ENCODE peak calls at places on chromosomes 3 and 15, in four cellular contexts. C is K562, N is GM12878, Y is HepG2. E is an unnamed sample.

GRCh38 chr3:54830658-54831057 is 97.2 kb downstream of the LRTM1 start:
- DNase-seq in C (peak), N (no peak), Y (peak), E (peak)

GRCh38 chr3:172209333-172210321 is 170.2 kb downstream of the FNDC3B start:
- DNase-seq in C (no peak), N (no peak), Y (no peak), E (no peak)

GRCh38 chr3:129486057-129487035 is 42.1 kb upstream of the RHO start:
- DNase-seq in C (no peak), N (peak), Y (no peak), E (no peak)

GRCh38 chr15:88004379-88004778 is 252.2 kb downstream of the NTRK3 start:
- DNase-seq in C (no peak), N (no peak), Y (no peak), E (no peak)

GRCh38 chr3:43958005-43958770 is 267.4 kb downstream of the ABHD5 start:
- DNase-seq in C (no peak), N (no peak), Y (no peak), E (no peak)

GRCh38 chr15:73924258-73924921 is 1.9 kb upstream of the LOXL1 start:
- DNase-seq in C (no peak), N (no peak), Y (no peak), E (no peak)

GRCh38 chr3:60025071-60026055 is 975.5 kb upstream of the CFAP20DC start:
- DNase-seq in C (no peak), N (no peak), Y (no peak), E (no peak)

GRCh38 chr3:112013058-112013783 is 14.5 kb downstream of the TAGLN3 start:
- DNase-seq in C (peak), N (no peak), Y (peak), E (peak)

GRCh38 chr3:105118905-105119304 is 247.8 kb upstream of the ALCAM start:
- DNase-seq in C (no peak), N (no peak), Y (no peak), E (no peak)

GRCh38 chr3:161660706-161661105 is 164.1 kb downstream of the OTOL1 start:
- DNase-seq in C (no peak), N (no peak), Y (no peak), E (no peak)

GRCh38 chr3:188326968-188327367 is 173.0 kb downstream of the LPP start:
- DNase-seq in C (no peak), N (no peak), Y (no peak), E (no peak)

GRCh38 chr3:111277226-111277625 is 205.6 kb downstream of the NECTIN3 start:
- DNase-seq in C (no peak), N (no peak), Y (no peak), E (no peak)

GRCh38 chr3:111820651-111821050 is 38.4 kb upstream of the PHLDB2 start:
- DNase-seq in C (no peak), N (no peak), Y (no peak), E (no peak)

GRCh38 chr3:48402281-48402732 is 27.6 kb downstream of the PLXNB1 start:
- DNase-seq in C (peak), N (no peak), Y (no peak), E (no peak)

GRCh38 chr15:99651023-99651807 is 82.0 kb downstream of the LYSMD4 start:
- DNase-seq in C (no peak), N (no peak), Y (no peak), E (no peak)

GRCh38 chr3:25021816-25022215 is 406.2 kb upstream of the RARB start:
- DNase-seq in C (no peak), N (no peak), Y (peak), E (peak)

GRCh38 chr3:188309437-188310269 is 155.7 kb downstream of the LPP start:
- DNase-seq in C (no peak), N (peak), Y (no peak), E (no peak)

GRCh38 chr3:108088697-108089096 is 2.1 kb downstream of the CD47 start:
- DNase-seq in C (no peak), N (peak), Y (no peak), E (no peak)

GRCh38 chr3:188266581-188267274 is 112.8 kb downstream of the LPP start:
- DNase-seq in C (no peak), N (no peak), Y (no peak), E (no peak)

GRCh38 chr15:48984811-48985352 is 21.2 kb upstream of the SHC4 start:
- DNase-seq in C (no peak), N (no peak), Y (no peak), E (no peak)

GRCh38 chr3:10015476-10015904 is 10.7 kb upstream of the FANCD2 start:
- DNase-seq in C (no peak), N (no peak), Y (no peak), E (no peak)

GRCh38 chr3:190041333-190042041 is 79.2 kb downstream of the P3H2 start:
- DNase-seq in C (no peak), N (peak), Y (no peak), E (no peak)

GRCh38 chr15:41581110-41581509 is 22.1 kb downstream of the TYRO3 start:
- DNase-seq in C (peak), N (no peak), Y (no peak), E (no peak)

GRCh38 chr3:122858373-122858772 is 63.5 kb downstream of the SLC49A4 start:
- DNase-seq in C (no peak), N (no peak), Y (peak), E (no peak)

GRCh38 chr3:155412856-155413255 is 119.4 kb upstream of the STRIT1 start:
- DNase-seq in C (no peak), N (no peak), Y (no peak), E (no peak)

GRCh38 chr3:15205934-15206661 is at the start of gene CAPN7:
- DNase-seq in C (peak), N (peak), Y (peak), E (peak)

GRCh38 chr15:61173899-61174689 is 55.0 kb downstream of the RORA start:
- DNase-seq in C (no peak), N (no peak), Y (no peak), E (no peak)

GRCh38 chr3:129413687-129414506 is 14.5 kb downstream of the EFCAB12 start:
- DNase-seq in C (peak), N (no peak), Y (peak), E (no peak)

DNA sequence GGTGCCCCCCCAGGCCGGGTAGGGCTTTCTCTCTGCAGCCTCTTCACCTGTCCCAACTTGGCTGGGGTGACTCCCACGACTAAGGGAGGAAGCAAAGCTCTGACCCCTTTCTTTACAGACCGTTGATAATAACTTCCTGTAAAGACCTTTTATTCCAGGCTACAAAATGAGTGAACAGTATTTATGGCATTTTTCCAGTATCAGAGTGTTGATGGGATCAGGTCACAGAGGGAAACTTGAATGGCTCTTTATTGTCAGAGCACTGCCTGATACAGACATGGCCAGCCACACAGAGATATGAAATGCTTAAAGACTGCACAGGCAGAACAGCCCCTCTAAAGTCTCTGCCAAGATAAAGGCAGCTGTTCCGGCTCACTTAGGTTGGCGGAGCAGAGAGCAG is 1033.9 kb upstream of the NR2F2 start:
- DNase-seq in C (no peak), N (no peak), Y (no peak), E (no peak)
- TF ChIP-seq FOXK2 in C (no peak), N (no peak), Y (no peak), E (no peak)

GRCh38 chr15:81031203-81031602 is 30.5 kb downstream of the TLNRD1 start:
- DNase-seq in C (no peak), N (no peak), Y (no peak), E (no peak)

GRCh38 chr15:81032355-81032754 is 31.6 kb downstream of the TLNRD1 start:
- DNase-seq in C (no peak), N (no peak), Y (no peak), E (no peak)

GRCh38 chr15:81030368-81030739 is 29.6 kb downstream of the TLNRD1 start:
- DNase-seq in C (no peak), N (no peak), Y (no peak), E (no peak)

GRCh38 chr15:81027200-81027599 is 26.5 kb downstream of the TLNRD1 start:
- DNase-seq in C (no peak), N (no peak), Y (no peak), E (no peak)

GRCh38 chr15:81029416-81030367 is 29.0 kb downstream of the TLNRD1 start:
- DNase-seq in C (no peak), N (no peak), Y (no peak), E (no peak)
- TF ChIP-seq FOXK2 in C (no peak), N (no peak), Y (no peak), E (no peak)

DNA sequence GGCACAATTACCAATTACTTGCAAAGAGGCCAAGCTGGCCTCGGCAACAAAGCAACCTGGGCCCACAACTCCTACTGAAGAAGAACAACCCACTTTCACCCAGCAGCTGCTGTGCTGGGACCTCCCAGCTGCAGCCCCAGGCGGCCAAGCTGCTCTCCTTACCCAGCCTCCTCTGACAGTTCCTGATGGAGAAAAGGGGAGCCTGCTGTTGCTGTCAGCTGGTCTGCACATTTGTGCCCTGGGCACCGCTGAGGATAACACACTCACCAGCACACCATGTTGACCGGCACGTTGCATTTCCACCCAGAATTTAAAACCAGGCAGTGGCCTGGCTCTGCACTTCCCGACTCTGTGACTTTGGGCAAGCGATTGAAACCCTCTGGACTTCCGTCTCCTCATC is 33.6 kb downstream of the SSUH2 start:
- DNase-seq in C (no peak), N (no peak), Y (no peak), E (no peak)
- TF ChIP-seq FOXK2 in C (no peak), N (no peak), Y (no peak), E (no peak)

GRCh38 chr15:79028411-79028964 is 62.1 kb downstream of the RASGRF1 start:
- DNase-seq in C (peak), N (no peak), Y (peak), E (peak)
- TF ChIP-seq FOXK2 in C (no peak), N (no peak), Y (no peak), E (no peak)

GRCh38 chr15:68054658-68055223 is 626 bp downstream of the PIAS1 start:
- DNase-seq in C (peak), N (no peak), Y (peak), E (peak)

GRCh38 chr15:68056097-68056865 is 2.2 kb downstream of the PIAS1 start:
- DNase-seq in C (no peak), N (no peak), Y (no peak), E (no peak)

GRCh38 chr15:68053997-68054657 is at the start of gene PIAS1:
- DNase-seq in C (peak), N (peak), Y (peak), E (peak)

GRCh38 chr15:68053701-68053996 is 466 bp upstream of the PIAS1 start:
- DNase-seq in C (no peak), N (no peak), Y (no peak), E (no peak)

GRCh38 chr15:68055224-68055705 is 1.1 kb downstream of the PIAS1 start:
- DNase-seq in C (no peak), N (peak), Y (no peak), E (no peak)
- TF ChIP-seq FOXK2 in C (no peak), N (no peak), Y (no peak), E (no peak)